ENCODE peak calls at places on chromosomes 6 and 20, in four cellular contexts. K, E, N and U are unnamed samples.

GRCh38 chr20:51208162-51208561 is 185.3 kb upstream of the KCNG1 start:
- DNase-seq in E (no peak), N (no peak), K (no peak), U (no peak)

GRCh38 chr20:34390769-34391447 is 27.8 kb downstream of the ITCH start:
- DNase-seq in N (peak), E (peak), K (peak), U (peak)

GRCh38 chr20:38290829-38291581 is 13.0 kb upstream of the BPI start:
- DNase-seq in K (peak), N (peak), E (peak), U (no peak)

GRCh38 chr6:98463038-98463437 is 371.3 kb upstream of the POU3F2 start:
- DNase-seq in K (no peak), N (no peak), E (no peak), U (no peak)

GRCh38 chr6:158730175-158730907 is 80.5 kb downstream of the SYTL3 start:
- DNase-seq in K (peak), N (no peak), E (no peak), U (peak)

GRCh38 chr6:111995409-111995808 is 58.5 kb upstream of the CCN6 start:
- DNase-seq in K (no peak), N (no peak), E (no peak), U (no peak)

GRCh38 chr6:11218827-11219826 is 13.3 kb downstream of the NEDD9 start:
- DNase-seq in E (no peak), K (no peak), N (no peak), U (no peak)

GRCh38 chr6:351011-351866 is 40.3 kb upstream of the IRF4 start:
- DNase-seq in K (peak), E (no peak), N (no peak), U (no peak)

GRCh38 chr20:33789109-33789857 is 21.9 kb upstream of the CHMP4B start:
- DNase-seq in N (no peak), K (no peak), E (peak), U (peak)

GRCh38 chr6:33779895-33780294 is 9.0 kb downstream of the LEMD2 start:
- DNase-seq in E (no peak), K (no peak), N (no peak), U (no peak)

GRCh38 chr20:478949-479429 is 16.7 kb upstream of the TBC1D20 start:
- DNase-seq in E (no peak), K (peak), N (peak), U (peak)

GRCh38 chr20:23235173-23236027 is 115.2 kb upstream of the NXT1 start:
- DNase-seq in E (no peak), N (peak), K (peak), U (peak)

GRCh38 chr6:36625161-36625919 is 31.2 kb downstream of the SRSF3 start:
- DNase-seq in E (peak), N (no peak), K (no peak), U (no peak)

GRCh38 chr20:6711950-6712634 is 55.4 kb upstream of the BMP2 start:
- DNase-seq in K (no peak), N (no peak), E (no peak), U (no peak)

GRCh38 chr20:50575869-50576720 is 65.9 kb downstream of the PTPN1 start:
- DNase-seq in K (peak), E (no peak), N (peak), U (peak)

GRCh38 chr6:125812394-125813231 is 21.9 kb downstream of the NCOA7 start:
- DNase-seq in K (no peak), E (peak), N (peak), U (no peak)

GRCh38 chr20:54284928-54285704 is 77.2 kb downstream of the PFDN4 start:
- DNase-seq in N (no peak), E (no peak), K (no peak), U (peak)

GRCh38 chr6:53250137-53250760 is 98.5 kb downstream of the ELOVL5 start:
- DNase-seq in N (no peak), E (no peak), K (no peak), U (no peak)

GRCh38 chr6:81808834-81809598 is 56.5 kb upstream of the TENT5A start:
- DNase-seq in K (no peak), E (no peak), N (no peak), U (no peak)

GRCh38 chr6:37284781-37285180 is 26.8 kb upstream of the TMEM217 start:
- DNase-seq in K (no peak), E (no peak), N (no peak), U (no peak)

GRCh38 chr20:34983995-34984735 is 28.5 kb downstream of the MYH7B start:
- DNase-seq in K (peak), N (no peak), E (no peak), U (no peak)

GRCh38 chr6:140001851-140002301 is 627.4 kb upstream of the CITED2 start:
- DNase-seq in E (no peak), K (no peak), N (no peak), U (no peak)

GRCh38 chr6:132388291-132388690 is 13.0 kb downstream of the MOXD1 start:
- DNase-seq in E (no peak), N (no peak), K (no peak), U (no peak)
- TF ChIP-seq CTCF in E (no peak), N (no peak), K (no peak), U (no peak)

DNA sequence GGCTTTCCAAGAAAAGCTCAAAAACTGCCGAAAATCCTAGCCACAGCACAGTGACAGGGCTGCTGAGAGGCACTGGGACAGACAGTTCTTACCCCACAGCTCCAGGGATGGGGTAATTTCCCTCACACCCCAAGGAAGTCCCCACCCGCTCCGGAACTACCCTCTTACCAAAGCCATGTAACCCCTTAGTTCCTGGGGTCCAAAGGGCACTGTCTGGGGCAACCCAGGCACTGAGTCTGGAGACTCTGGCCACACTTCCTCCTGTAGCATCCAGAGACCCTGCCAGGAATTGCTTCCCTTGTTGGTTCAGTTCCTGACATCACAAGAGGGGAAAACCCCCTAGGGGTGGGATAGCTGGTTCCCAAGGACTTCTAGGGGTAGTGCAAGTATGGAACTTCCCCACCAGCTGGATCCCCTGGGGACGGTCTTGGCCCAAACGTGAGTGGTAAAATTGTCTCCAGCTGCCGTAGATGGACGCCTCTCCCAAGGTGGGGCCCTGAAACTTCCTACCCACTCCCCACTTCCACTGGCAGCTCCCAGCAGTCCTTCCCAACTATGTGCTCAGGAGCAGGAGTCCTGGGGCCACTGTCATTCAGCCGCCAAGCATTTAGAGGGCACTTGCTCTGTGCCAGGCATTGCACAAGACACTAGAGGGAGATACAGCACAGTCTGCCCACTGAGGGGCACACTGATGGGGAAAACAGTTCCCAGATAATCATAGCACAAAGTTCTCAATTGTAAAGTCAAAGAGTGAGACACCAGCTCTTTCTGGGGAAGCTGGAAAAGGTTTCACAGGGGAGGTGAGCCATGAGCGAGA is 17.3 kb upstream of the HCK start:
- DNase-seq in E (no peak), K (peak), N (no peak), U (no peak)
- TF ChIP-seq CTCF in E (peak), K (peak), N (no peak), U (peak)

DNA sequence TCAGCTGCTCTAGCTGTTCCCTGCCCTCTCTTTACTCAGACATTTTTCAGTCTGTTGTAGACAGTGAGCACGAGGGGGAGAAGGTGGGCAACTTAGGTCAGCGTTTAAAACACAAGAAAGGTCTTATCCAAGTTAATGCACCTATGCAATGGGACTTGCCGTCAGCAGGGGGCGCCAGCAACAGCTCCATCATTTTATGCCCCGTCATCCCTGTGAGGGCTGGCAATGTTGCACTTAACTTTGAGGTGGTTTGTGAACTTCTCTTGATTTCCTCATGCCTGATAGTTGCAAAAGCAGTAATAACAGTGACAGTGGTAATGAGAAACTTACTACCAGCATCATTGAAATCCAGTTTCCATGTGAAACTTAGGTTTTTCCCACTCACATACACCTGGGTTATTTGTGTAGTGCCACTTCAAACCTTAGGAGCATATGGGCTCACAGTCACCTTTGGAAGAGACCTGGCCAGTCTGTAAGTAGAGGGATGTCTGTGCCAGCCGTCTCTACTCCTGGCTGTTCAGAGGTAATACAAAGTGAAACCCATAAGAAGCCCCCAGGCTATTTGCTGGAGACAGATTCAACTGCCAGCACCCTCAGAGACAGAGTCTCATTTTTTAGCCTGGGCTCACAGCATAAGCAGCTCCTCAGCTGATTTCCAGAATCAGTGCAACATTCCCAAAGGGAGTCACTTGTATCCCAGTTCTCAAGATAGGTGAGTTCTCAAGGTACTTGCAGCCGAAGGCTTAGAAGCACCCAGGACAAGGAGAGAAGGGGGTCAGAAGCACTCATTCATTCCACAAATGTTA is 44.8 kb upstream of the ID1 start:
- DNase-seq in E (peak), K (peak), N (peak), U (peak)
- TF ChIP-seq CTCF in E (peak), K (peak), N (peak), U (no peak)

DNA sequence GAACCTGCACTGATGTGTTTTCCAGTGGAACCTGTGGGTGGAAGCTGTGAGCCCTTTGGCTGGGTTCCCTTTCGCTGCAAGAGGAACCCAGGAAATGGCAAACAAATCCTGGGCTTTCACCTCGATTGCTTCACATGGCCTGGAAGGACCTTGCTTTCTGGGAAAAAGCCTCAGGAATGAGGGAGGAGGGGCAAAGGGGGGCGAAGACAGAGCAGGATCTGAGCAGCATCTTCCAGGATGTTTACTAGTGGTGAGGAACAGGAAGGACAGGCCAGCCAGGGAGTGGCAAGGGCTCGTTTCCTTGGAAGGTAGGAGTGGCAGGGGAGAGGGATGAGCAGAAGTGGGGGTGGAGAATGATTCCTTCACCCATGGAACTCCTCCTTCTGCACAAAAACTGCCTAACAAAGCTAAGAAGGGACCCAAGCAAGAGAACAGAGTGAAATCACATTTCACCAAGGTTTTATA is 5.9 kb downstream of the SLC2A10 start:
- DNase-seq in K (peak), N (no peak), E (peak), U (no peak)
- TF ChIP-seq CTCF in K (no peak), N (no peak), E (peak), U (no peak)

GRCh38 chr20:44576297-44576696 is 6.1 kb upstream of the PKIG start:
- DNase-seq in N (peak), E (no peak), K (peak), U (no peak)
- TF ChIP-seq CTCF in N (peak), E (no peak), K (peak), U (peak)

DNA sequence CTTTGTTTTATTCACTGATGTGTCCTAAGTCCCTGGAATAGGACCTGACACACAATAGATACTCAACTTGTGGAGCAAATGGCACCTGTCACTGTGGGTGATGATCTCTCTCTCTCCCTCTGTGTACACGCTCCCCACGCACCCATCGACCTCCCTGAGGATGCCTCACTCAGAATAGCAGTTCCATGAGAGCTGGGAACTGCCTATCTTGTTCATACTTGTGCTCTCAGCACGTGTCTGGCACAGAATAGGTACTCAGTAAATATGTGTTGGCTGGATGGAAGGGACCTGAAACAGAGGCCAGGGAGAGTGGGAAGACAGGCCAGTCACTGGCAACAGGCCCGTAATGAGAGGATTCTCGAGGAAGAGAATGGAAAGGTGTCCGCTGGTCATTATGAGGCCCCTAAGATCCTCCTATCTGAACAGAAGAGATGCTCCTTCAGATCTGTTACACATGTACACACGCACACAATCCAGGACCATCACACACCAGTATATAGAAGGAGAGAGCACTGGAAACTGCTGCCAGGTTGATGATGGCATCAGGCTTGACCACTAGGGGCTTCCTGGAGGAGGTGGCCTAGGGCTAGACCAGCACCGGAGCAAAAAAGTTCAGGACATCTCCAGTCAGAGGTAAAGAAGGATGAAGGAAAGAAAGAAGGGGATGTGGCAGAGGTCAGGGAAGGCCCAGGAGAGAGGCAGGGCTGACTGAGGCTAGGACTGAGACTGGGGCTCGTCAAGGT is 30.9 kb downstream of the VEGFA start:
- DNase-seq in N (no peak), K (peak), E (no peak), U (no peak)
- TF ChIP-seq CTCF in N (no peak), K (peak), E (peak), U (peak)

GRCh38 chr6:97111243-97111642 is 171.8 kb downstream of the MMS22L start:
- DNase-seq in N (no peak), K (no peak), E (no peak), U (no peak)
- TF ChIP-seq CTCF in N (no peak), K (no peak), E (no peak), U (no peak)

DNA sequence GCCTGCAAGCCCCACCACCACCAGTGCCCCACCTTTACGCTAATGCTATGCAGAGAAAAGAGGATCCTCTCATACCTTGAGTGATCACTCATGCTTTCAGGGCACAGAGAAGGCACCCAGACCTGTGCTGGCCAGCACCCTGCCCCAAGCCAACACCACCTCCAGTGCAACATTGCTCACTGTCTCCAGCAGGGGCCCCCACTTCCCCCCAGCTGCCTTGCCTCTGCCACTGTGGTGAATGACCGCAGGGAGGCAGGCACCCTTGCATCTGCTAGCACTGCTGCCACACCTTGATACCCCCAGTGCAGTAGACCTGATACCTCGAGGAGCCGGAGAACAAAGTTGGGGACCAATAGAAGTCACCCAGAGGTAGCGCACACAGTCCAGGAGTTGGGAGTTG is 139.2 kb upstream of the PLN start:
- DNase-seq in K (peak), E (no peak), N (peak), U (no peak)
- TF ChIP-seq CTCF in K (peak), E (no peak), N (peak), U (peak)

GRCh38 chr6:55617272-55617671 is 38.3 kb upstream of the HMGCLL1 start:
- DNase-seq in K (peak), E (no peak), N (peak), U (peak)
- TF ChIP-seq CTCF in K (peak), E (peak), N (no peak), U (peak)